ENCODE peak calls at places on chromosomes 5 and 9, in eight cellular contexts. K, O, S, N, E, W, T and P are unnamed samples.

GRCh38 chr9:38335686-38336085 is 56.8 kb upstream of the ALDH1B1 start:
- DNase-seq in K (no peak), O (no peak), S (no peak), N (no peak), E (no peak), W (no peak), T (no peak), P (no peak)

GRCh38 chr5:134989291-134989830 is 21.7 kb downstream of the CATSPER3 start:
- DNase-seq in K (no peak), O (no peak), S (no peak), N (no peak), E (no peak), W (no peak), T (no peak), P (no peak)

GRCh38 chr9:132457508-132457907 is 47.5 kb downstream of the CFAP77 start:
- DNase-seq in K (no peak), O (no peak), S (no peak), N (no peak), E (no peak), W (no peak), T (no peak), P (no peak)

GRCh38 chr5:66894480-66895240 is 298.5 kb downstream of the MAST4 start:
- DNase-seq in K (no peak), O (no peak), S (no peak), N (no peak), E (no peak), W (no peak), T (no peak), P (no peak)

GRCh38 chr5:138975098-138975847 is 100.1 kb upstream of the LRRTM2 start:
- DNase-seq in K (peak), O (no peak), S (no peak), N (no peak), E (no peak), W (peak), T (no peak), P (no peak)

GRCh38 chr9:90100014-90100413 is 495.2 kb downstream of the GADD45G start:
- DNase-seq in K (peak), O (no peak), S (no peak), N (no peak), E (no peak), W (no peak), T (no peak), P (no peak)

GRCh38 chr5:55160493-55161209 is 680 bp downstream of the GPX8 start:
- DNase-seq in K (peak), O (no peak), S (no peak), N (no peak), E (no peak), W (peak), T (peak), P (no peak)

GRCh38 chr5:94885931-94886330 is 267.5 kb downstream of the SLF1 start:
- DNase-seq in K (no peak), O (no peak), S (no peak), N (no peak), E (no peak), W (no peak), T (no peak), P (no peak)

GRCh38 chr9:130034570-130034969 is 8.4 kb downstream of the FNBP1 start:
- DNase-seq in K (no peak), O (no peak), S (no peak), N (no peak), E (no peak), W (peak), T (no peak), P (no peak)

GRCh38 chr5:82211855-82212572 is 66.1 kb downstream of the RPS23 start:
- DNase-seq in K (no peak), O (no peak), S (no peak), N (no peak), E (no peak), W (no peak), T (no peak), P (no peak)

GRCh38 chr5:172926796-172927195 is 32.4 kb upstream of the RPL26L1 start:
- DNase-seq in K (no peak), O (no peak), S (no peak), N (no peak), E (no peak), W (no peak), T (no peak), P (no peak)

GRCh38 chr9:16619897-16620296 is 250.6 kb downstream of the BNC2 start:
- DNase-seq in K (no peak), O (no peak), S (no peak), N (no peak), E (no peak), W (no peak), T (no peak), P (no peak)

GRCh38 chr5:1732238-1732880 is 67.3 kb downstream of the MRPL36 start:
- DNase-seq in K (no peak), O (no peak), S (no peak), N (no peak), E (no peak), W (no peak), T (no peak), P (no peak)

GRCh38 chr9:115775669-115776068 is 377.9 kb upstream of the PAPPA start:
- DNase-seq in K (no peak), O (no peak), S (no peak), N (no peak), E (no peak), W (no peak), T (no peak), P (no peak)